ENCODE peak calls at places on chromosomes 12 and 14, in five cellular contexts. One of them, this sample, is unnamed.
A peak's percentile ranks its signal among the peaks of the same experiment; 100 is the strongest.

GRCh38 chr14:73764881-73765280 is 50.7 kb upstream of the PNMA1 start:
- DNase-seq in Right ventricle myocardium superior: peak; percentile 81
- DNase-seq in stimulated activated CD4-positive, alpha-beta T cell treated with anti-CD3 and anti-CD28 coated beads, Interleukin-15, amount 100 ng/mL, for 1 hour: no peak
- DNase-seq in non-pigmented ciliary epithelial cell: no peak
- DNase-seq in posterior cingulate gyrus: no peak
- DNase-seq in this sample: no peak

GRCh38 chr12:75087656-75088055 is 122.0 kb downstream of the KCNC2 start:
- DNase-seq in Right ventricle myocardium superior: no peak
- DNase-seq in non-pigmented ciliary epithelial cell: no peak
- DNase-seq in stimulated activated CD4-positive, alpha-beta T cell treated with anti-CD3 and anti-CD28 coated beads, Interleukin-15, amount 100 ng/mL, for 1 hour: no peak
- DNase-seq in posterior cingulate gyrus: no peak
- DNase-seq in this sample: no peak

GRCh38 chr14:39374846-39375245 is 57.4 kb downstream of the FBXO33 start:
- DNase-seq in stimulated activated CD4-positive, alpha-beta T cell treated with anti-CD3 and anti-CD28 coated beads, Interleukin-15, amount 100 ng/mL, for 1 hour: no peak
- DNase-seq in non-pigmented ciliary epithelial cell: peak; percentile 28
- DNase-seq in Right ventricle myocardium superior: no peak
- DNase-seq in posterior cingulate gyrus: no peak
- DNase-seq in this sample: no peak

GRCh38 chr14:24132061-24132685 is 1.7 kb downstream of the FITM1 start:
- DNase-seq in posterior cingulate gyrus: no peak
- DNase-seq in non-pigmented ciliary epithelial cell: no peak
- DNase-seq in Right ventricle myocardium superior: peak; percentile 58
- DNase-seq in stimulated activated CD4-positive, alpha-beta T cell treated with anti-CD3 and anti-CD28 coated beads, Interleukin-15, amount 100 ng/mL, for 1 hour: no peak
- DNase-seq in this sample: no peak

GRCh38 chr12:9813821-9814798 is 13.2 kb upstream of the KLRF1 start:
- DNase-seq in posterior cingulate gyrus: peak; percentile 62
- DNase-seq in stimulated activated CD4-positive, alpha-beta T cell treated with anti-CD3 and anti-CD28 coated beads, Interleukin-15, amount 100 ng/mL, for 1 hour: peak; percentile 84
- DNase-seq in Right ventricle myocardium superior: peak; percentile 90
- DNase-seq in non-pigmented ciliary epithelial cell: no peak
- DNase-seq in this sample: peak; percentile 88

GRCh38 chr12:56127888-56128668 is at the start of gene ESYT1:
- DNase-seq in posterior cingulate gyrus: peak; percentile 86
- DNase-seq in stimulated activated CD4-positive, alpha-beta T cell treated with anti-CD3 and anti-CD28 coated beads, Interleukin-15, amount 100 ng/mL, for 1 hour: peak; percentile 95
- DNase-seq in non-pigmented ciliary epithelial cell: peak; percentile 98
- DNase-seq in Right ventricle myocardium superior: peak; percentile 98
- DNase-seq in this sample: peak; percentile 95

GRCh38 chr12:121239704-121240420 is 29.9 kb downstream of the P2RX4 start:
- DNase-seq in non-pigmented ciliary epithelial cell: no peak
- DNase-seq in stimulated activated CD4-positive, alpha-beta T cell treated with anti-CD3 and anti-CD28 coated beads, Interleukin-15, amount 100 ng/mL, for 1 hour: no peak
- DNase-seq in Right ventricle myocardium superior: peak; percentile 15
- DNase-seq in posterior cingulate gyrus: no peak
- DNase-seq in this sample: no peak

GRCh38 chr14:32913725-32914124 is 25.0 kb upstream of the NPAS3 start:
- DNase-seq in Right ventricle myocardium superior: no peak
- DNase-seq in stimulated activated CD4-positive, alpha-beta T cell treated with anti-CD3 and anti-CD28 coated beads, Interleukin-15, amount 100 ng/mL, for 1 hour: no peak
- DNase-seq in posterior cingulate gyrus: no peak
- DNase-seq in non-pigmented ciliary epithelial cell: peak; percentile 31
- DNase-seq in this sample: no peak

GRCh38 chr14:75399819-75400678 is 27.8 kb upstream of the JDP2 start:
- DNase-seq in non-pigmented ciliary epithelial cell: no peak
- DNase-seq in Right ventricle myocardium superior: peak; percentile 94
- DNase-seq in stimulated activated CD4-positive, alpha-beta T cell treated with anti-CD3 and anti-CD28 coated beads, Interleukin-15, amount 100 ng/mL, for 1 hour: no peak
- DNase-seq in posterior cingulate gyrus: peak; percentile 70
- DNase-seq in this sample: no peak

GRCh38 chr12:110351119-110351518 is 52.4 kb downstream of the ANAPC7 start:
- DNase-seq in posterior cingulate gyrus: no peak
- DNase-seq in Right ventricle myocardium superior: no peak
- DNase-seq in non-pigmented ciliary epithelial cell: no peak
- DNase-seq in stimulated activated CD4-positive, alpha-beta T cell treated with anti-CD3 and anti-CD28 coated beads, Interleukin-15, amount 100 ng/mL, for 1 hour: no peak
- DNase-seq in this sample: no peak

GRCh38 chr12:51863363-51863920 is 14.9 kb upstream of the FIGNL2 start:
- DNase-seq in non-pigmented ciliary epithelial cell: no peak
- DNase-seq in stimulated activated CD4-positive, alpha-beta T cell treated with anti-CD3 and anti-CD28 coated beads, Interleukin-15, amount 100 ng/mL, for 1 hour: no peak
- DNase-seq in Right ventricle myocardium superior: no peak
- DNase-seq in posterior cingulate gyrus: no peak
- DNase-seq in this sample: no peak

GRCh38 chr14:72812292-72812851 is 81.5 kb downstream of the DPF3 start:
- DNase-seq in Right ventricle myocardium superior: peak; percentile 83
- DNase-seq in non-pigmented ciliary epithelial cell: no peak
- DNase-seq in posterior cingulate gyrus: peak; percentile 70
- DNase-seq in stimulated activated CD4-positive, alpha-beta T cell treated with anti-CD3 and anti-CD28 coated beads, Interleukin-15, amount 100 ng/mL, for 1 hour: no peak
- DNase-seq in this sample: no peak

GRCh38 chr14:104563191-104563741 is 16.3 kb upstream of the C14orf180 start:
- DNase-seq in posterior cingulate gyrus: no peak
- DNase-seq in Right ventricle myocardium superior: peak; percentile 22
- DNase-seq in stimulated activated CD4-positive, alpha-beta T cell treated with anti-CD3 and anti-CD28 coated beads, Interleukin-15, amount 100 ng/mL, for 1 hour: no peak
- DNase-seq in non-pigmented ciliary epithelial cell: no peak
- DNase-seq in this sample: no peak

GRCh38 chr14:90381011-90381790 is 15.6 kb upstream of the CALM1 start:
- DNase-seq in posterior cingulate gyrus: peak; percentile 67
- DNase-seq in Right ventricle myocardium superior: peak; percentile 55
- DNase-seq in non-pigmented ciliary epithelial cell: no peak
- DNase-seq in stimulated activated CD4-positive, alpha-beta T cell treated with anti-CD3 and anti-CD28 coated beads, Interleukin-15, amount 100 ng/mL, for 1 hour: no peak
- DNase-seq in this sample: no peak

GRCh38 chr12:53505086-53505485 is 2.2 kb downstream of the NPFF start:
- DNase-seq in stimulated activated CD4-positive, alpha-beta T cell treated with anti-CD3 and anti-CD28 coated beads, Interleukin-15, amount 100 ng/mL, for 1 hour: no peak
- DNase-seq in non-pigmented ciliary epithelial cell: no peak
- DNase-seq in Right ventricle myocardium superior: peak; percentile 51
- DNase-seq in posterior cingulate gyrus: peak; percentile 56
- DNase-seq in this sample: no peak

GRCh38 chr12:21831671-21832357 is 57.3 kb upstream of the KCNJ8 start:
- DNase-seq in posterior cingulate gyrus: no peak
- DNase-seq in non-pigmented ciliary epithelial cell: no peak
- DNase-seq in Right ventricle myocardium superior: no peak
- DNase-seq in stimulated activated CD4-positive, alpha-beta T cell treated with anti-CD3 and anti-CD28 coated beads, Interleukin-15, amount 100 ng/mL, for 1 hour: no peak
- DNase-seq in this sample: no peak

GRCh38 chr14:87896393-87897380 is 96.3 kb downstream of the GALC start:
- DNase-seq in posterior cingulate gyrus: no peak
- DNase-seq in Right ventricle myocardium superior: no peak
- DNase-seq in stimulated activated CD4-positive, alpha-beta T cell treated with anti-CD3 and anti-CD28 coated beads, Interleukin-15, amount 100 ng/mL, for 1 hour: no peak
- DNase-seq in non-pigmented ciliary epithelial cell: peak; percentile 19
- DNase-seq in this sample: no peak

GRCh38 chr12:124694846-124695497 is 127.6 kb upstream of the NCOR2 start:
- DNase-seq in posterior cingulate gyrus: no peak
- DNase-seq in non-pigmented ciliary epithelial cell: no peak
- DNase-seq in stimulated activated CD4-positive, alpha-beta T cell treated with anti-CD3 and anti-CD28 coated beads, Interleukin-15, amount 100 ng/mL, for 1 hour: no peak
- DNase-seq in Right ventricle myocardium superior: peak; percentile 80
- DNase-seq in this sample: no peak

GRCh38 chr12:98465505-98465904 is 49.9 kb upstream of the TMPO start:
- DNase-seq in non-pigmented ciliary epithelial cell: no peak
- DNase-seq in posterior cingulate gyrus: no peak
- DNase-seq in Right ventricle myocardium superior: no peak
- DNase-seq in stimulated activated CD4-positive, alpha-beta T cell treated with anti-CD3 and anti-CD28 coated beads, Interleukin-15, amount 100 ng/mL, for 1 hour: no peak
- DNase-seq in this sample: no peak

GRCh38 chr12:34404377-34405285 is 382.3 kb downstream of the ALG10 start:
- DNase-seq in posterior cingulate gyrus: no peak
- DNase-seq in non-pigmented ciliary epithelial cell: no peak
- DNase-seq in stimulated activated CD4-positive, alpha-beta T cell treated with anti-CD3 and anti-CD28 coated beads, Interleukin-15, amount 100 ng/mL, for 1 hour: peak; percentile 0
- DNase-seq in Right ventricle myocardium superior: peak; percentile 14
- DNase-seq in this sample: no peak